ENCODE peak calls at places on chromosomes 4 and X, in eight cellular contexts. One of them, this sample, is unnamed.
A peak's percentile ranks its signal among the peaks of the same experiment; 100 is the strongest.

GRCh38 chr4:139872274-139872673 is 206.7 kb downstream of the MGST2 start:
- DNase-seq in GM23338: no peak
- DNase-seq in PC-3: peak; percentile 87
- DNase-seq in SK-N-SH: no peak
- DNase-seq in GM23248: peak; percentile 97
- DNase-seq in MM.1S: no peak
- DNase-seq in neural progenitor cell: no peak
- DNase-seq in hepatocyte: peak; percentile 37
- DNase-seq in this sample: no peak

GRCh38 chr4:116092961-116093360 is 979.5 kb upstream of the NDST4 start:
- DNase-seq in GM23338: no peak
- DNase-seq in PC-3: peak; percentile 79
- DNase-seq in SK-N-SH: no peak
- DNase-seq in GM23248: no peak
- DNase-seq in MM.1S: no peak
- DNase-seq in neural progenitor cell: no peak
- DNase-seq in hepatocyte: no peak
- DNase-seq in this sample: no peak

GRCh38 chr4:57064811-57065711 is 45.1 kb downstream of the IGFBP7 start:
- DNase-seq in GM23338: no peak
- DNase-seq in PC-3: peak; percentile 78
- DNase-seq in SK-N-SH: peak; percentile 50
- DNase-seq in GM23248: peak; percentile 92
- DNase-seq in MM.1S: no peak
- DNase-seq in neural progenitor cell: no peak
- DNase-seq in hepatocyte: no peak
- DNase-seq in this sample: no peak

GRCh38 chrX:118872102-118872566 is 48.5 kb downstream of the ZCCHC12 start:
- DNase-seq in GM23338: no peak
- DNase-seq in PC-3: peak; percentile 77
- DNase-seq in SK-N-SH: no peak
- DNase-seq in GM23248: peak; percentile 63
- DNase-seq in MM.1S: no peak
- DNase-seq in neural progenitor cell: no peak
- DNase-seq in hepatocyte: no peak
- DNase-seq in this sample: no peak

GRCh38 chr4:103443324-103443723 is 245.2 kb upstream of the CENPE start:
- DNase-seq in GM23338: no peak
- DNase-seq in PC-3: peak; percentile 40
- DNase-seq in SK-N-SH: no peak
- DNase-seq in GM23248: peak; percentile 51
- DNase-seq in MM.1S: no peak
- DNase-seq in neural progenitor cell: no peak
- DNase-seq in hepatocyte: peak; percentile 32
- DNase-seq in this sample: no peak

GRCh38 chr4:133493776-133494175 is 344.7 kb downstream of the PCDH10 start:
- DNase-seq in GM23338: no peak
- DNase-seq in PC-3: no peak
- DNase-seq in SK-N-SH: no peak
- DNase-seq in GM23248: no peak
- DNase-seq in MM.1S: no peak
- DNase-seq in neural progenitor cell: no peak
- DNase-seq in hepatocyte: no peak
- DNase-seq in this sample: no peak

GRCh38 chr4:100889401-100889800 is 371.6 kb upstream of the EMCN start:
- DNase-seq in GM23338: no peak
- DNase-seq in PC-3: no peak
- DNase-seq in SK-N-SH: no peak
- DNase-seq in GM23248: no peak
- DNase-seq in MM.1S: peak; percentile 61
- DNase-seq in neural progenitor cell: no peak
- DNase-seq in hepatocyte: no peak
- DNase-seq in this sample: no peak

GRCh38 chrX:46376246-46376885 is 168.9 kb downstream of the ZNF674 start:
- DNase-seq in GM23338: peak; percentile 69
- DNase-seq in PC-3: peak; percentile 79
- DNase-seq in SK-N-SH: no peak
- DNase-seq in GM23248: peak; percentile 75
- DNase-seq in MM.1S: peak; percentile 31
- DNase-seq in neural progenitor cell: peak; percentile 69
- DNase-seq in hepatocyte: peak; percentile 69
- DNase-seq in this sample: peak; percentile 6

GRCh38 chrX:11319689-11320302 is 26.6 kb downstream of the AMELX start:
- DNase-seq in GM23338: no peak
- DNase-seq in PC-3: no peak
- DNase-seq in SK-N-SH: no peak
- DNase-seq in GM23248: peak; percentile 9
- DNase-seq in MM.1S: peak; percentile 70
- DNase-seq in neural progenitor cell: no peak
- DNase-seq in hepatocyte: no peak
- DNase-seq in this sample: no peak

GRCh38 chr4:121898150-121898549 is 27.9 kb upstream of the BBS7 start:
- DNase-seq in GM23338: peak; percentile 11
- DNase-seq in PC-3: peak; percentile 18
- DNase-seq in SK-N-SH: no peak
- DNase-seq in GM23248: no peak
- DNase-seq in MM.1S: peak; percentile 27
- DNase-seq in neural progenitor cell: peak; percentile 29
- DNase-seq in hepatocyte: no peak
- DNase-seq in this sample: peak; percentile 19

GRCh38 chrX:31832263-31832662 is 760.4 kb upstream of the FTHL17 start:
- DNase-seq in GM23338: no peak
- DNase-seq in PC-3: no peak
- DNase-seq in SK-N-SH: peak; percentile 6
- DNase-seq in GM23248: no peak
- DNase-seq in MM.1S: no peak
- DNase-seq in neural progenitor cell: no peak
- DNase-seq in hepatocyte: no peak
- DNase-seq in this sample: no peak

DNA sequence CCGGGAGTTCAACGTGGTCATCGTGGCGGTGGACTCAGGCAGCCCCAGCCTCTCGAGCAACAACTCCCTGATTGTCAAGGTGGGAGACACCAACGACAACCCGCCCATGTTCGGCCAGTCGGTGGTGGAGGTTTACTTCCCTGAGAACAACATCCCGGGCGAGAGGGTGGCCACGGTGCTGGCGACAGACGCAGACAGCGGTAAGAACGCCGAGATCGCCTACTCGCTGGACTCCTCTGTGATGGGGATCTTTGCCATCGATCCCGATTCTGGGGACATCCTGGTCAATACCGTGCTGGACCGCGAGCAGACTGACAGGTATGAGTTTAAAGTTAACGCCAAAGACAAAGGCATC is 2.7 kb downstream of the PCDH7 start:
- DNase-seq in GM23338: peak; percentile 45
- DNase-seq in PC-3: no peak
- DNase-seq in SK-N-SH: peak; percentile 14
- DNase-seq in GM23248: no peak
- DNase-seq in MM.1S: no peak
- DNase-seq in neural progenitor cell: peak; percentile 29
- DNase-seq in hepatocyte: peak; percentile 14
- DNase-seq in this sample: no peak
- TF ChIP-seq EZH2phosphoT487 in GM23338: no peak
- TF ChIP-seq EZH2phosphoT487 in PC-3: no peak
- TF ChIP-seq EZH2phosphoT487 in SK-N-SH: no peak
- TF ChIP-seq EZH2phosphoT487 in GM23248: no peak
- TF ChIP-seq EZH2phosphoT487 in MM.1S: no peak
- TF ChIP-seq EZH2phosphoT487 in neural progenitor cell: no peak
- TF ChIP-seq EZH2phosphoT487 in hepatocyte: no peak
- TF ChIP-seq EZH2phosphoT487 in this sample: no peak

DNA sequence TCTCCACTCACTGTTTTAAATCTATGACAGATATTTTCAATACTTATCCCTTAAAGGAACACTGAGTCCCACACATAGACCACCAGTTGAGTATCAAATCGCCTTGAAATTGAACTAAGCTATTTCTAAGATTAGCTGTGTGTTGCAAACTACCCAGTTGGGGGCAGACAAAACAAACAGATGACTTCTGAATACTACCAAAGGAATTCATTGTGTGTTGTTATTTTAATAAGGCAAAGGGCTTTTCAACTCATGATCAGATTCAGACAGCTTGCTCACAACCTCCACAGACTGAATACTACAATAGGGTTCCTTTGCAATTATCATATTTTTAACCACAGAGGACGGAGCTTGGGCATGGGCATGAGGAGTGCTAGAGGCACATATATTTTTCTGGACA is 283.0 kb upstream of the GPC4 start:
- DNase-seq in GM23338: peak; percentile 29
- DNase-seq in PC-3: peak; percentile 60
- DNase-seq in SK-N-SH: peak; percentile 10
- DNase-seq in GM23248: peak; percentile 33
- DNase-seq in MM.1S: no peak
- DNase-seq in neural progenitor cell: no peak
- DNase-seq in hepatocyte: no peak
- DNase-seq in this sample: no peak
- H3K4me3 ChIP-seq in GM23338: no peak overlapping the region
- H3K4me3 ChIP-seq in PC-3: no peak overlapping the region
- H3K4me3 ChIP-seq in SK-N-SH: no peak overlapping the region
- H3K4me3 ChIP-seq in GM23248: no peak overlapping the region
- H3K4me3 ChIP-seq in MM.1S: no peak overlapping the region
- H3K4me3 ChIP-seq in neural progenitor cell: no peak overlapping the region
- H3K4me3 ChIP-seq in hepatocyte: no peak overlapping the region
- H3K4me3 ChIP-seq in this sample: no peak overlapping the region

DNA sequence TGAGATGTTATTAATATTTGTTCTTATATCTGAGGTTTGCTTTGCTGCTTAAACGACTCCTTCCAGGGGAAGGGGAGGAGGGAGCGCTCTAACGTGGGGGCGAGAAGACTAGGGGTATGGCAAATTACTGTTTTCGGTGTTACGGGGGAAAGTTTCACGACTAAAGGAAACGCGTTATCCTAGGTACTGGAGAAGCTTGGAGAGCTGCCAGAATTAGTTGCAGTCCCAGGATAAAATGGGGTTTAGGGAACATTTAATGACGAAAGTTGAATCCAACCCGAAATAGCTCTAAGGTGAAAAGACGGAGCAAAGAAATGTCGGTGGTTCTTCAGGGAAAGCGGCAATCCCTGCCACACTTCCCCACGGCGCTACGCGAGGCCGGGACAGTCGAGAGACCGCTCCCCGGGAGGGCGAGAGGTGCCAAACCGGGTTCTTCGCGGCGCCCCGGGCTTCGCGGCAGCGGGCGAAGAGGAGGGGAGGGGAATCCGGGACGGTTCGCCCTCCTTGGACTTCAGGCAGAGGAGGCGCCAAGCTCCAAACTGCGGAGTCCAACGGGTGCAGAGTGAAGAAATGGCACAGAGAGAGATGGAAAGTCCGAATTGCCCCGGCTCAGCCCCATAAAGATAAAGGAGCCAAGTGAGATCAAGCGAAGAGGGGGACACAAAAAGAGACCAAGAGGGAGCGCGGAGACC is 719 bp downstream of the THOC2 start:
- DNase-seq in GM23338: peak; percentile 5
- DNase-seq in PC-3: peak; percentile 15
- DNase-seq in SK-N-SH: peak; percentile 44
- DNase-seq in GM23248: peak; percentile 72
- DNase-seq in MM.1S: no peak
- DNase-seq in neural progenitor cell: peak; percentile 23
- DNase-seq in hepatocyte: peak; percentile 41
- DNase-seq in this sample: no peak
- H2AFZ ChIP-seq in GM23338: no peak overlapping the region
- H2AFZ ChIP-seq in PC-3: peak overlapping the region; percentile 99
- H2AFZ ChIP-seq in SK-N-SH: no peak overlapping the region
- H2AFZ ChIP-seq in GM23248: peak overlapping the region; percentile 95
- H2AFZ ChIP-seq in MM.1S: peak overlapping the region; percentile 47
- H2AFZ ChIP-seq in neural progenitor cell: peak overlapping the region; percentile 84
- H2AFZ ChIP-seq in hepatocyte: peak overlapping the region; percentile 24
- H2AFZ ChIP-seq in this sample: no peak overlapping the region

DNA sequence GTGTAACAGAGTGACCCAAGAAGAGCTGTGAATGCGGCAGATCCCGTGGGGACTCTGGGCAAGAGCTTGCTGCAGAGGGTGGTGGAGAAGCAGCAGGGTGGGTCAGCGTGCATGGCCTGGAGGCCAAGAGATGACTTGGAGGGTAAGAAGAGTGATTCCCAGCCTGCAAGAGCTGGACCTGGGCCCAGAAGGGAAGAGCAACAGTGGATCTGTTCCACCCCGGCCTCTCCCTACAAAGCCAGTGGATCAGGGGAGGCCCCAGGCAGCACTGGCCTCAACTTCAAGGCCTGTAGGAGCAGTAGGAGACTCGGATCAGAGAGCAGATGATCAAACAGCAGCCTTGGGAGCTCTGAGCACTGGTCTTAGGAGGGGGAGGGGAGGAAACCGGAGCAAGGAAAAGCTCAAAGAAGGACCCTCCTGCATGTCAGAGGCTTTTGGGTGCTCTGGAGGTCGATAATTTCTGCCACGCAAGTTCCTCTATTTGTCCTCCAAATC is 7.6 kb downstream of the L1CAM start:
- DNase-seq in GM23338: no peak
- DNase-seq in PC-3: no peak
- DNase-seq in SK-N-SH: peak; percentile 33
- DNase-seq in GM23248: no peak
- DNase-seq in MM.1S: no peak
- DNase-seq in neural progenitor cell: no peak
- DNase-seq in hepatocyte: no peak
- DNase-seq in this sample: no peak
- TF ChIP-seq EZH2phosphoT487 in GM23338: no peak
- TF ChIP-seq EZH2phosphoT487 in PC-3: no peak
- TF ChIP-seq EZH2phosphoT487 in SK-N-SH: no peak
- TF ChIP-seq EZH2phosphoT487 in GM23248: no peak
- TF ChIP-seq EZH2phosphoT487 in MM.1S: no peak
- TF ChIP-seq EZH2phosphoT487 in neural progenitor cell: no peak
- TF ChIP-seq EZH2phosphoT487 in hepatocyte: no peak
- TF ChIP-seq EZH2phosphoT487 in this sample: no peak

GRCh38 chr4:146210890-146211289 is 3.4 kb upstream of the REELD1 start:
- DNase-seq in GM23338: no peak
- DNase-seq in PC-3: no peak
- DNase-seq in SK-N-SH: no peak
- DNase-seq in GM23248: no peak
- DNase-seq in MM.1S: no peak
- DNase-seq in neural progenitor cell: no peak
- DNase-seq in hepatocyte: no peak
- DNase-seq in this sample: no peak

GRCh38 chr4:146211440-146211839 is 2.9 kb upstream of the REELD1 start:
- DNase-seq in GM23338: no peak
- DNase-seq in PC-3: no peak
- DNase-seq in SK-N-SH: no peak
- DNase-seq in GM23248: peak; percentile 14
- DNase-seq in MM.1S: no peak
- DNase-seq in neural progenitor cell: no peak
- DNase-seq in hepatocyte: no peak
- DNase-seq in this sample: no peak

GRCh38 chr4:146214238-146214637 is at the start of gene REELD1:
- DNase-seq in GM23338: no peak
- DNase-seq in PC-3: no peak
- DNase-seq in SK-N-SH: no peak
- DNase-seq in GM23248: no peak
- DNase-seq in MM.1S: no peak
- DNase-seq in neural progenitor cell: no peak
- DNase-seq in hepatocyte: no peak
- DNase-seq in this sample: no peak

GRCh38 chr4:146207410-146207809 is 6.9 kb upstream of the REELD1 start:
- DNase-seq in GM23338: no peak
- DNase-seq in PC-3: no peak
- DNase-seq in SK-N-SH: no peak
- DNase-seq in GM23248: no peak
- DNase-seq in MM.1S: no peak
- DNase-seq in neural progenitor cell: no peak
- DNase-seq in hepatocyte: no peak
- DNase-seq in this sample: no peak

GRCh38 chr4:146212781-146213180 is 1.6 kb upstream of the REELD1 start:
- DNase-seq in GM23338: no peak
- DNase-seq in PC-3: peak; percentile 65
- DNase-seq in SK-N-SH: no peak
- DNase-seq in GM23248: peak; percentile 4
- DNase-seq in MM.1S: no peak
- DNase-seq in neural progenitor cell: no peak
- DNase-seq in hepatocyte: no peak
- DNase-seq in this sample: no peak
- H3K4me3 ChIP-seq in GM23338: no peak overlapping the region
- H3K4me3 ChIP-seq in PC-3: no peak overlapping the region
- H3K4me3 ChIP-seq in SK-N-SH: no peak overlapping the region
- H3K4me3 ChIP-seq in GM23248: no peak overlapping the region
- H3K4me3 ChIP-seq in MM.1S: no peak overlapping the region
- H3K4me3 ChIP-seq in neural progenitor cell: no peak overlapping the region
- H3K4me3 ChIP-seq in hepatocyte: no peak overlapping the region
- H3K4me3 ChIP-seq in this sample: no peak overlapping the region

This sample was measured in OCI-LY7.